ENCODE peak calls at places on chromosomes 16 and 17, in six cellular contexts. T is endothelial cell of umbilical vein, N is right lobe of liver, D is gastrocnemius medialis, C is A549, J is suprapubic skin. L is an unnamed sample.

GRCh38 chr16:15576960-15577958 is 65.7 kb downstream of the MARF1 start:
- DNase-seq in T (no peak), N (peak; percentile 89), D (no peak), C (no peak), J (no peak), L (no peak)

GRCh38 chr16:86854058-86854621 is 275.8 kb downstream of the FOXL1 start:
- DNase-seq in T (peak; percentile 63), N (no peak), D (no peak), C (no peak), J (no peak), L (no peak)

GRCh38 chr17:80866050-80866793 is 125.4 kb upstream of the CHMP6 start:
- DNase-seq in T (peak; percentile 84), N (peak; percentile 67), D (no peak), C (peak; percentile 84), J (no peak), L (peak; percentile 49)

GRCh38 chr16:3465301-3465700 is 21.8 kb downstream of the NAA60 start:
- DNase-seq in T (no peak), N (no peak), D (no peak), C (no peak), J (no peak), L (no peak)

GRCh38 chr16:72224260-72224768 is 52.4 kb upstream of the PMFBP1 start:
- DNase-seq in T (no peak), N (no peak), D (no peak), C (no peak), J (no peak), L (no peak)

GRCh38 chr16:51390877-51391276 is 239.8 kb upstream of the SALL1 start:
- DNase-seq in T (no peak), N (no peak), D (no peak), C (no peak), J (no peak), L (no peak)

GRCh38 chr16:14111713-14112538 is 40.8 kb downstream of the MRTFB start:
- DNase-seq in T (no peak), N (peak; percentile 78), D (no peak), C (no peak), J (no peak), L (peak; percentile 60)

GRCh38 chr17:58254803-58255202 is 16.4 kb downstream of the LPO start:
- DNase-seq in T (no peak), N (no peak), D (no peak), C (no peak), J (no peak), L (no peak)

GRCh38 chr17:36657763-36658490 is 56.5 kb downstream of the MRM1 start:
- DNase-seq in T (no peak), N (no peak), D (no peak), C (no peak), J (no peak), L (no peak)

GRCh38 chr16:16868727-16869126 is 489.8 kb downstream of the NPIPA7 start:
- DNase-seq in T (no peak), N (no peak), D (no peak), C (no peak), J (no peak), L (no peak)
- H3K4me3 ChIP-seq in T (no peak overlapping the region), N (no peak overlapping the region), D (no peak overlapping the region), C (no peak overlapping the region), J (no peak overlapping the region), L (no peak overlapping the region)

GRCh38 chr17:70173646-70174045 is 4.3 kb downstream of the KCNJ2 start:
- DNase-seq in T (no peak), N (no peak), D (no peak), C (no peak), J (no peak), L (no peak)
- H3K4me1 ChIP-seq in T (peaks cover 38% of the 10 kb centered on the region), N (no peaks in the 10 kb centered on the region), D (peaks cover 59% of the 10 kb centered on the region), C (peaks cover 7% of the 10 kb centered on the region), J (peaks cover 31% of the 10 kb centered on the region), L (peaks cover 9% of the 10 kb centered on the region)

GRCh38 chr17:38431343-38432145 is 3.3 kb downstream of the ARHGAP23 start:
- DNase-seq in T (no peak), N (peak; percentile 29), D (no peak), C (no peak), J (no peak), L (no peak)

GRCh38 chr17:38428643-38429371 is 543 bp downstream of the ARHGAP23 start:
- DNase-seq in T (peak; percentile 56), N (peak; percentile 56), D (no peak), C (peak; percentile 67), J (no peak), L (peak; percentile 83)

GRCh38 chr17:38430822-38431221 is 2.6 kb downstream of the ARHGAP23 start:
- DNase-seq in T (no peak), N (no peak), D (no peak), C (no peak), J (no peak), L (no peak)

GRCh38 chr17:38429476-38430100 is 1.3 kb downstream of the ARHGAP23 start:
- DNase-seq in T (no peak), N (peak; percentile 38), D (no peak), C (no peak), J (no peak), L (no peak)

GRCh38 chr17:38430316-38430715 is 2.1 kb downstream of the ARHGAP23 start:
- DNase-seq in T (no peak), N (peak; percentile 36), D (no peak), C (no peak), J (no peak), L (no peak)
- TF ChIP-seq POLR2A in T (no peak), N (no peak), D (no peak), C (no peak), J (no peak), L (no peak)

DNA sequence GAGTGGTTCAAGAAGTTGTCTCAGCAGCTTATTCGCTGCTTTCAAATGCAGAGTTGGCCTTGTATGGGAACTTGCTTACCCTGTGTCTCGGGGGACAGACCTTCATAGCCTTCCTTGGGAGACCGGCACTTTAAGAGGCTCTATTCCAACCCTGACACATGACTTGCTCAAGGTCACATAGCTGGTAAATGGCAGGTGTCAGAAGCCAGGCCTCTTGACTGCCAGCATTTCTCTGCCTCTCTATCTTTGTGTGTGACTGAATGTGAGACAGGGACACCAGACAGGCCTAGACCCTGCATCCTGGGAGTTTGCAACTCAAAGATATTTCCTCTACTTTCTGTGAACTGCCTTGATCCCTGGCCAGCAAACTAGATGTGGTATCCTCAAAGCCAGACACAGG is 116.8 kb upstream of the TNRC6C start:
- DNase-seq in T (no peak), N (no peak), D (peak; percentile 52), C (no peak), J (peak; percentile 24), L (no peak)
- H3K4me3 ChIP-seq in T (no peak overlapping the region), N (no peak overlapping the region), D (no peak overlapping the region), C (no peak overlapping the region), J (no peak overlapping the region), L (no peak overlapping the region)

GRCh38 chr17:40348562-40349476 is 15.7 kb downstream of the GJD3 start:
- DNase-seq in T (no peak), N (peak; percentile 92), D (peak; percentile 38), C (no peak), J (no peak), L (peak; percentile 88)

GRCh38 chr17:40351185-40352043 is 13.1 kb downstream of the GJD3 start:
- DNase-seq in T (no peak), N (peak; percentile 73), D (no peak), C (no peak), J (no peak), L (no peak)

GRCh38 chr17:40349477-40350409 is 14.8 kb downstream of the GJD3 start:
- DNase-seq in T (no peak), N (no peak), D (peak; percentile 72), C (no peak), J (peak; percentile 72), L (peak; percentile 55)

GRCh38 chr17:40352044-40352778 is 12.3 kb downstream of the GJD3 start:
- DNase-seq in T (no peak), N (no peak), D (no peak), C (no peak), J (no peak), L (no peak)

GRCh38 chr17:40350410-40351184 is 13.9 kb downstream of the GJD3 start:
- DNase-seq in T (no peak), N (no peak), D (no peak), C (no peak), J (peak; percentile 70), L (peak; percentile 57)
- H3K4me1 ChIP-seq in T (peaks cover 46% of the 10 kb centered on the region), N (peaks cover 93% of the 10 kb centered on the region), D (peaks cover 67% of the 10 kb centered on the region), C (peaks cover 92% of the 10 kb centered on the region), J (peaks cover 68% of the 10 kb centered on the region), L (peaks cover 63% of the 10 kb centered on the region)

DNA sequence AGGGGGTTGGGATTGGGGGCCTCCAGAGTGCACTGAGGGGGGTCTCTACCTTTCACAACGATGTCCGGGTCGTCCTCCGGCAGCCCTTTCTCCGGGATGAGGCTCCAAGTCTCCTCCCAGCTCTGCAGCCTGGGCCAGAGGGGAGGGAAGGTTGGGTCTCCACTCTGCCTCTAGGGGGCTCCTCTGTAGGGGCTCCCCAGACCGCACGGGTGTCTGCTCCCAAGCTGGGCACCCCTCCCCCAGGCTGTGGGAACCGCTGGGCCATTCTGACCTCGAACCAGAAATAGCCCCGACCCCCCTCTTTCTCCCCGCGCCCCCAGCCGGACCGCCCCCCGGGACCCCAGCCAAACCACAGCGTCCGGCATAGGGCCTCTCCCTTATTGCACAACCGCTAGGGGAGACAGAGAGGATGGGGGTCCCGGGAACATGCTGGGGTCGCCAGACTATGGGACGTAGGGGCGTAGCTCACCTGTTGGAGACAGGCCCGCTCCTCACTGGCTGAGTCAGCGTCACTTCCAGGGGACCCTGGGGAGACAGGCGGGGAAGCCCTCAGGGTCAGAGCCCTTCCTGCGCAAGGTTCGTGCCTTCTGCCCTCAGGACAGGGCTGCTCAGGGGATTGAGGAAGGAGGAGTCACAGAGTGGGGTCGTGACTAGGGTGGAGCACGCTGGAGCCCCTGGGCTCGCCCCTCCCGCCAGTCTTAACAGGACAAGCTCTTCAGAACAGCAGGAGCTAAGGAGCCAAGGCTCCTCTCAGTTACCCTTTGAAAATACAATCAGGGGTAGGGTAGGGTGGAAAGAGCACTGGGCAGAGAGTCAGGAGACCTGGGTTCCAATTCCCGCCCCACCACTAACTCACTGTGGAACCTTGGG is 2.7 kb downstream of the PLEKHH3 start:
- DNase-seq in T (peak; percentile 18), N (no peak), D (no peak), C (peak; percentile 95), J (peak; percentile 83), L (peak; percentile 89)
- TF ChIP-seq POLR2A in T (no peak), N (no peak), D (no peak), C (no peak), J (no peak), L (no peak)

DNA sequence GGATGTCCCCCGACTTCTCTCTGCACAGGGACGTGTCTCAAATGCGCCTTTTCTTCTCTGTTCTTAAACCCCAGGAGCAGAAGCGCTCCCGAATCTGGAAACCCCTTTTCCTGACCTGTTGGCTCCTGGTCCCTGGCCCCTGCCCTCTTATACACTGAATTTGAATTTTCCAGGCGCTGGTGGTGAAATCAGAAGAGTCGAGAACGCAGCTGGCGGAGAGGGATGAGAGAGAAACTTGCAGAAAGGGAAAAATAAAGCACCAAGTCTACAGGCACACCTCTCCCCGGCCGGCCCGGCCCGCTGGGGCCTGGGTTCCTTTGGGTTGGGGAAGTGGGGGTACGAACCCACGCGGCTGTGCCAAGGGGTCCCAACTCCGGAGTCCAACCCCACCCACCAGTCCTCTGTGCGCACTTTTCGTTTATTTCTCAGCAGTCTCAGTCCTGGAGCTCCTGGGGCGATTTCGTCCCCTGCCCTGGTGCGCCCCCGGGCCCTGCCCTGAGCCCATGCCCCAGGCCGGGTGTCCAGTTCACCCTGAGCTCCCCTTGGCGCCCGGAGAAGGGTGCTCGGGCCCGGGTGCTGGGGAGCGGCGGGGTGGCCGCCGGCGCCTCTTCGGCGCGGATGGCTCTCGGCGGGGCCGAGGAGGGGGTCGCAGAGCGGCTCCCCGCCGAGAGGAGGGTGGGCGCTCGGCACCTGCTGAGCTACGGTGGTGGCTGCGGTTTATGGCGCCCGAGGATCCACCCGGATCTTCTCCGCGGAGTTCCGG is 15.5 kb upstream of the CBX8 start:
- DNase-seq in T (no peak), N (no peak), D (no peak), C (no peak), J (no peak), L (no peak)
- H3K4me3 ChIP-seq in T (no peak overlapping the region), N (no peak overlapping the region), D (peak overlapping the region; percentile 34), C (peak overlapping the region; percentile 77), J (peak overlapping the region; percentile 43), L (peak overlapping the region; percentile 41)